ENCODE peak calls at places on chromosomes 5 and 9, in seven cellular contexts. H is occipital lobe, X is hypothalamus, M is mammary epithelial cell, Q is AG09319, L is SHP77 treated with DMSO at 0.1 percent for 48 hours, E is GM03348. N is an unnamed sample.

GRCh38 chr5:171314728-171315385 is 5.8 kb downstream of the TLX3 start:
- DNase-seq in H (no peak), X (peak), M (no peak), Q (no peak), L (no peak), E (peak), N (peak)

GRCh38 chr9:69874301-69875060 is 53.9 kb downstream of the CFAP95 start:
- DNase-seq in H (no peak), X (no peak), M (no peak), Q (no peak), L (no peak), E (peak), N (peak)

GRCh38 chr5:134464988-134465855 is 53.5 kb upstream of the CDKN2AIPNL start:
- DNase-seq in H (no peak), X (no peak), M (peak), Q (no peak), L (no peak), E (no peak), N (peak)

GRCh38 chr5:139402561-139403158 is 1.2 kb downstream of the SPATA24 start:
- DNase-seq in H (no peak), X (no peak), M (peak), Q (no peak), L (peak), E (no peak), N (no peak)

GRCh38 chr9:120935383-120935857 is 8.8 kb upstream of the TRAF1 start:
- DNase-seq in H (peak), X (peak), M (peak), Q (peak), L (peak), E (peak), N (peak)

GRCh38 chr9:137721899-137722298 is 103.1 kb downstream of the EHMT1 start:
- DNase-seq in H (no peak), X (no peak), M (no peak), Q (no peak), L (no peak), E (no peak), N (no peak)

GRCh38 chr9:92525306-92525705 is 10.5 kb downstream of the ECM2 start:
- DNase-seq in H (no peak), X (no peak), M (no peak), Q (no peak), L (no peak), E (no peak), N (no peak)

GRCh38 chr5:93162201-93162654 is 418.8 kb downstream of the NR2F1-AS1 start:
- DNase-seq in H (no peak), X (no peak), M (peak), Q (no peak), L (no peak), E (peak), N (no peak)

GRCh38 chr5:15014809-15015208 is 143.2 kb upstream of the ANKH start:
- DNase-seq in H (no peak), X (no peak), M (no peak), Q (no peak), L (no peak), E (peak), N (no peak)

GRCh38 chr9:21434202-21435014 is 5.8 kb upstream of the IFNA1 start:
- DNase-seq in H (no peak), X (peak), M (peak), Q (peak), L (no peak), E (peak), N (no peak)

GRCh38 chr9:137757613-137758029 is 120.0 kb upstream of the CACNA1B start:
- DNase-seq in H (no peak), X (no peak), M (peak), Q (no peak), L (no peak), E (peak), N (no peak)

GRCh38 chr5:17070646-17071045 is 134.6 kb upstream of the MYO10 start:
- DNase-seq in H (no peak), X (no peak), M (no peak), Q (no peak), L (no peak), E (no peak), N (no peak)

GRCh38 chr9:110809038-110809595 is 140.5 kb downstream of the MUSK start:
- DNase-seq in H (no peak), X (no peak), M (no peak), Q (no peak), L (no peak), E (no peak), N (no peak)

GRCh38 chr9:29332789-29333188 is 1759.5 kb upstream of the C9orf72 start:
- DNase-seq in H (no peak), X (no peak), M (peak), Q (no peak), L (no peak), E (peak), N (no peak)

GRCh38 chr5:178241259-178241658 is 8.7 kb upstream of the PHYKPL start:
- DNase-seq in H (no peak), X (peak), M (no peak), Q (no peak), L (no peak), E (no peak), N (peak)

GRCh38 chr9:108225371-108225905 is 630.3 kb downstream of the ACTL7B start:
- DNase-seq in H (no peak), X (no peak), M (no peak), Q (peak), L (no peak), E (no peak), N (no peak)

GRCh38 chr9:15824310-15824709 is 271.5 kb downstream of the CCDC171 start:
- DNase-seq in H (no peak), X (no peak), M (no peak), Q (no peak), L (no peak), E (no peak), N (no peak)

GRCh38 chr5:13831236-13831810 is 113.2 kb downstream of the DNAH5 start:
- DNase-seq in H (peak), X (no peak), M (peak), Q (no peak), L (no peak), E (no peak), N (no peak)

GRCh38 chr5:58887721-58888409 is 305.0 kb downstream of the RAB3C start:
- DNase-seq in H (no peak), X (no peak), M (no peak), Q (no peak), L (no peak), E (no peak), N (peak)

GRCh38 chr5:146595088-146595487 is 79.1 kb upstream of the GPR151 start:
- DNase-seq in H (no peak), X (no peak), M (no peak), Q (no peak), L (no peak), E (no peak), N (no peak)

GRCh38 chr9:14530301-14530700 is 162.9 kb downstream of the ZDHHC21 start:
- DNase-seq in H (no peak), X (no peak), M (no peak), Q (no peak), L (no peak), E (no peak), N (no peak)

GRCh38 chr9:107949058-107949457 is 459.5 kb upstream of the KLF4 start:
- DNase-seq in H (no peak), X (no peak), M (no peak), Q (no peak), L (no peak), E (no peak), N (no peak)

GRCh38 chr5:142221091-142221860 is 103.5 kb downstream of the SPRY4 start:
- DNase-seq in H (no peak), X (no peak), M (no peak), Q (no peak), L (no peak), E (no peak), N (no peak)

GRCh38 chr5:122291000-122291592 is 20.9 kb upstream of the SNCAIP start:
- DNase-seq in H (no peak), X (no peak), M (peak), Q (no peak), L (peak), E (no peak), N (no peak)

GRCh38 chr5:147208134-147208533 is 26.7 kb upstream of the STK32A start:
- DNase-seq in H (peak), X (no peak), M (no peak), Q (no peak), L (no peak), E (no peak), N (no peak)

GRCh38 chr9:114504341-114505186 is 709 bp downstream of the WHRN start:
- DNase-seq in H (no peak), X (peak), M (peak), Q (no peak), L (peak), E (peak), N (peak)

GRCh38 chr9:64773491-64773931 is 511.5 kb downstream of the FOXD4L5 start:
- DNase-seq in H (no peak), X (no peak), M (no peak), Q (no peak), L (no peak), E (peak), N (peak)

GRCh38 chr5:89301572-89302025 is 418.6 kb upstream of the MEF2C start:
- DNase-seq in H (no peak), X (no peak), M (no peak), Q (no peak), L (no peak), E (no peak), N (no peak)

GRCh38 chr9:137578518-137579258 is at the start of gene DPH7:
- DNase-seq in H (peak), X (peak), M (peak), Q (peak), L (peak), E (peak), N (peak)

GRCh38 chr5:128144491-128144890 is 60.9 kb downstream of the SLC12A2 start:
- DNase-seq in H (no peak), X (no peak), M (peak), Q (no peak), L (no peak), E (no peak), N (no peak)

GRCh38 chr9:89864257-89864656 is 259.4 kb downstream of the GADD45G start:
- DNase-seq in H (no peak), X (no peak), M (no peak), Q (no peak), L (peak), E (no peak), N (no peak)

GRCh38 chr9:37667706-37668672 is 17.2 kb downstream of the FRMPD1 start:
- DNase-seq in H (no peak), X (no peak), M (no peak), Q (no peak), L (no peak), E (no peak), N (no peak)

GRCh38 chr5:34511063-34511462 is 145.1 kb upstream of the RAI14 start:
- DNase-seq in H (no peak), X (no peak), M (no peak), Q (no peak), L (no peak), E (no peak), N (no peak)

GRCh38 chr5:33890147-33890546 is 1.6 kb downstream of the ADAMTS12 start:
- DNase-seq in H (no peak), X (no peak), M (no peak), Q (no peak), L (no peak), E (peak), N (no peak)

GRCh38 chr9:105295151-105295550 is 50.7 kb downstream of the SLC44A1 start:
- DNase-seq in H (no peak), X (no peak), M (no peak), Q (no peak), L (no peak), E (no peak), N (no peak)

GRCh38 chr9:112496074-112496722 is 9.6 kb downstream of the KIAA1958 start:
- DNase-seq in H (no peak), X (no peak), M (no peak), Q (no peak), L (no peak), E (no peak), N (no peak)

GRCh38 chr9:137694962-137695875 is 76.4 kb downstream of the EHMT1 start:
- DNase-seq in H (peak), X (peak), M (no peak), Q (no peak), L (no peak), E (peak), N (peak)

N was measured in left ventricle myocardium superior.